ENCODE peak calls at places on chromosome 1, in eight cellular contexts. F is upper lobe of right lung, D is uterus, E is OCI-LY7, S is heart left ventricle, W is esophagus muscularis mucosa, G is GM23248, B is aorta. T is an unnamed sample.

GRCh38 chr1:19353596-19353995 is 41.5 kb downstream of the SLC66A1 start:
- DNase-seq in D (no peak), S (no peak), G (no peak), B (no peak), F (no peak), E (no peak), W (no peak), T (no peak)

GRCh38 chr1:110308247-110308646 is 30.9 kb upstream of the RBM15 start:
- DNase-seq in S (no peak), D (no peak), W (no peak), F (no peak), B (no peak), E (no peak), G (peak; percentile 92), T (no peak)

GRCh38 chr1:202122639-202123335 is at the start of gene GPR37L1:
- DNase-seq in B (peak; percentile 87), W (no peak), D (peak; percentile 48), E (no peak), G (peak; percentile 36), S (peak; percentile 39), F (peak; percentile 87), T (no peak)

GRCh38 chr1:210624722-210625121 is 296.0 kb downstream of the HHAT start:
- DNase-seq in D (no peak), W (no peak), F (no peak), B (no peak), E (no peak), S (peak; percentile 25), G (no peak), T (no peak)

GRCh38 chr1:9615316-9616063 is 26.8 kb downstream of the TMEM201 start:
- DNase-seq in F (peak; percentile 72), W (no peak), D (peak; percentile 33), G (peak; percentile 75), S (no peak), E (peak; percentile 70), B (peak; percentile 77), T (peak; percentile 81)

GRCh38 chr1:3482590-3482899 is 28.1 kb downstream of the ARHGEF16 start:
- DNase-seq in E (no peak), S (no peak), W (no peak), G (no peak), F (no peak), D (no peak), B (no peak), T (peak; percentile 59)

GRCh38 chr1:215555531-215555930 is 11.6 kb upstream of the KCTD3 start:
- DNase-seq in S (no peak), E (no peak), F (no peak), D (no peak), B (no peak), G (no peak), W (no peak), T (no peak)

GRCh38 chr1:38030596-38031512 is 15.7 kb downstream of the POU3F1 start:
- DNase-seq in W (no peak), S (no peak), G (no peak), E (no peak), D (no peak), F (no peak), B (no peak), T (no peak)

GRCh38 chr1:100342391-100342790 is 9.9 kb upstream of the CDC14A start:
- DNase-seq in B (no peak), E (no peak), G (no peak), F (no peak), S (no peak), D (no peak), W (peak; percentile 42), T (no peak)

GRCh38 chr1:155226910-155227260 is 18.4 kb downstream of the MTX1 start:
- DNase-seq in F (peak; percentile 80), S (peak; percentile 39), B (peak; percentile 84), G (peak; percentile 77), D (no peak), E (peak; percentile 62), W (no peak), T (peak; percentile 79)

GRCh38 chr1:14880456-14881316 is 272.9 kb upstream of the TMEM51 start:
- DNase-seq in D (no peak), F (no peak), S (no peak), W (no peak), B (no peak), E (no peak), G (peak; percentile 96), T (no peak)

DNA sequence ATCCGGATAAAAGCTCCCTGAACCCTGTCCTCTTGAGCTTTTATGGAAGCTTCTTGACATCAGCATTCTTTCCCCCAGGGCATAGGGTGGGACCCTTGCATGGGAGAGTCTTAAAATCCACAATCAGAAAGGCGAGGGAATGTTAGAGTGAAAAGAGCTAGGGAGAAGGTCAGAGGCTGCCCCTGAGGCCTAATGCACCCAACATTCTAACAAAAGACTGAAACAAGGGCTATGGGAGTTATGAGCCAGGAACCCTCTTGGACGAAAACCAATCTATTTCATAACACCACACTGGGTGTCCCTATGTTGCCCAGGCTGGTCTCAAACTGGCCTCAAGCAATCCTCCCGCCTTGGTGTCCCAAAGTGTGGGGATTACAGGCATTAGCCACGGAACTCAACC is 36.7 kb downstream of the NEK2 start:
- DNase-seq in D (no peak), F (no peak), E (no peak), G (peak; percentile 30), S (no peak), B (no peak), W (no peak), T (no peak)
- H3K4me1 ChIP-seq in D (no peaks in the 10 kb centered on the region), F (peaks cover 5% of the 10 kb centered on the region), E (peaks cover 5% of the 10 kb centered on the region), G (peaks cover 30% of the 10 kb centered on the region), S (no peaks in the 10 kb centered on the region), B (no peaks in the 10 kb centered on the region), W (peaks cover 26% of the 10 kb centered on the region), T (no peaks in the 10 kb centered on the region)

GRCh38 chr1:42940851-42941639 is 17.6 kb downstream of the SLC2A1 start:
- DNase-seq in F (no peak), W (no peak), B (peak; percentile 87), D (no peak), E (no peak), G (peak; percentile 97), S (peak; percentile 13), T (no peak)

GRCh38 chr1:42941640-42942330 is 16.9 kb downstream of the SLC2A1 start:
- DNase-seq in B (peak; percentile 94), E (no peak), G (peak; percentile 99), D (no peak), S (peak; percentile 77), F (peak; percentile 88), W (no peak), T (no peak)

GRCh38 chr1:42943728-42944127 is 14.9 kb downstream of the SLC2A1 start:
- DNase-seq in B (no peak), S (no peak), D (no peak), G (no peak), E (no peak), F (no peak), W (no peak), T (no peak)

GRCh38 chr1:42943166-42943565 is 15.5 kb downstream of the SLC2A1 start:
- DNase-seq in E (no peak), W (no peak), F (peak; percentile 76), B (no peak), G (no peak), S (peak; percentile 73), D (no peak), T (no peak)

DNA sequence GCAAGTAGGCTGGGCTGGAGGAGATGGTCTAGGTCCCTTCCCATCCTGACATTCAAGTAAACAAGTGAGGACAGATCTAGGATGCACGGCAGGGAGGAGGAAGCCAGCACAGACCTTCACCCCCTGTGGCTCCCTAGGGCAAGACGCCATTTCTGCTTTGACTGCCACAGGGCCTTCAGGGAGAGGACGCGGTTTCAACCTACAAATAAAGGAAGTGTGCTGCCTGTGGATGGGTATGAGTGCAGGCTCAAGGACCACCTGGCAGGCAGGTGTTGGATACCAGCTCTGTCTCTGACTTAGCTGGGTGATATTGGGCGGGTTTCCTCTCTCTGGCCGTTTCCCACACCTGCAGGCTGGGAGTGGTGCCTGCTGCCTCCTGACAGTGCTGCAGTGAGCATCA is 16.2 kb downstream of the SLC2A1 start:
- DNase-seq in E (peak; percentile 91), S (no peak), W (no peak), F (no peak), B (no peak), G (no peak), D (no peak), T (peak; percentile 56)
- H3K4me1 ChIP-seq in E (peaks cover 84% of the 10 kb centered on the region), S (peaks cover 48% of the 10 kb centered on the region), W (peaks cover 78% of the 10 kb centered on the region), F (peaks cover 71% of the 10 kb centered on the region), B (peaks cover 4% of the 10 kb centered on the region), G (peaks cover 52% of the 10 kb centered on the region), D (peaks cover 3% of the 10 kb centered on the region), T (peaks cover 93% of the 10 kb centered on the region)

GRCh38 chr1:12634156-12634555 is 9.7 kb upstream of the AADACL4 start:
- DNase-seq in F (no peak), B (no peak), E (no peak), W (no peak), G (no peak), D (no peak), S (no peak), T (no peak)

GRCh38 chr1:12637693-12638092 is 6.2 kb upstream of the AADACL4 start:
- DNase-seq in E (no peak), G (no peak), W (no peak), D (no peak), B (peak; percentile 25), F (no peak), S (no peak), T (no peak)

GRCh38 chr1:12640237-12640957 is 3.5 kb upstream of the AADACL4 start:
- DNase-seq in B (no peak), W (no peak), F (no peak), E (peak; percentile 17), D (no peak), S (no peak), G (peak; percentile 23), T (no peak)

GRCh38 chr1:12634696-12635202 is 9.1 kb upstream of the AADACL4 start:
- DNase-seq in S (no peak), B (no peak), D (no peak), F (no peak), W (no peak), G (no peak), E (no peak), T (no peak)

DNA sequence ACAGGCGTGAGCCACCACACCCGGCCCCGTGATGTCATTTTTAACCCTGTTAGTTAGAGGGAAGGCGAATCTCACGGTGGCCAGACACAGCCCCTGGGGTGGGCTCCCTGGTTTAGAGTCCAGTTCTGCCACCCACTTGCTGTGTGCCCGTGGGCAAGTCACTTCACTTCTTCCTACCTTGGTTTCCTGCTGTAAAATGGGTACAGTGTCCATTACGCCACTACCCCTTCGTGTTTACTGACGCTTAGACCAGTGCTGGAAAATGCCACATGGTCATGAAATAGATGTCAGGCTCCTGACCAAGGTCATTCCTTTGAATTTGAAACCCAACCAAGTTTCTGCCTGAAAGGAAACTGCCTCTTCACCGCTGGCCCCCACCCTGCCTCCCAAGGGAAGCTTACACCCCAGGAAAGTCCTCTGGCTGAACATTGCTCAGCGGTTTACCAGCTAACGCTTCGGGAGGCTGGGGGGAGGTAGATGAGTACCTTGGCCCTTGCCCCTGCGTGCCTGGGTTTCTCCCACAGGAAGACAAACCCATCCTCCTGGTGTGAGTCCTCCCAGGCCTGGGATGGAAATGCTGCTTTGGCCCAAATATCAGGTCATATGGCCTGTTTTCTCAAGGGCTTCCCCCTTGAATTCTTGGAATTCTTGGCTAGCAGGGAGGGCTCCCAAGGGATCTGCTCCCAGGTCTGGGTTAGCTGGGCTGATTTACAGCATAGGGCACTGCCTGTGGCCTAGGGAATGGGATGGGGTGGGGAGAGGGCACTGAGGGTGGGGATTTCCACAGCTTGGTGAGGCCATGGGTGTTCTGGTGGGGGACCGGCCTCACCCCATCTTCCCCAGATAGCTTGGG is 7.6 kb upstream of the AADACL4 start:
- DNase-seq in B (peak; percentile 82), W (no peak), D (peak; percentile 40), S (peak; percentile 76), G (peak; percentile 40), E (no peak), F (no peak), T (no peak)
- H3K4me1 ChIP-seq in B (no peaks in the 10 kb centered on the region), W (peaks cover 9% of the 10 kb centered on the region), D (peaks cover 4% of the 10 kb centered on the region), S (peaks cover 7% of the 10 kb centered on the region), G (no peaks in the 10 kb centered on the region), E (no peaks in the 10 kb centered on the region), F (peaks cover 4% of the 10 kb centered on the region), T (no peaks in the 10 kb centered on the region)

GRCh38 chr1:93609536-93609935 is 72.1 kb downstream of the BCAR3 start:
- DNase-seq in F (no peak), E (no peak), D (no peak), G (no peak), S (no peak), B (no peak), W (no peak), T (no peak)
- H3K4me1 ChIP-seq in F (peaks cover 13% of the 10 kb centered on the region), E (no peaks in the 10 kb centered on the region), D (peaks cover 8% of the 10 kb centered on the region), G (peaks cover 88% of the 10 kb centered on the region), S (peaks cover 24% of the 10 kb centered on the region), B (no peaks in the 10 kb centered on the region), W (peaks cover 83% of the 10 kb centered on the region), T (no peaks in the 10 kb centered on the region)